ENCODE peak calls at places on chromosomes 16 and 17, in five cellular contexts. K is M059J; B is activated naive CD4-positive, alpha-beta T cell treated with anti-CD3 and anti-CD28 coated beads for 36 hours; V is H4; Y is hypothalamus. W is an unnamed sample.

GRCh38 chr17:73952136-73952497 is 251.4 kb upstream of the RPL38 start:
- DNase-seq in K (no peak), B (no peak), V (no peak), Y (no peak), W (no peak)

GRCh38 chr16:85905110-85906095 is 6.4 kb downstream of the IRF8 start:
- DNase-seq in K (no peak), B (no peak), V (no peak), Y (no peak), W (no peak)

GRCh38 chr17:61450641-61451537 is 1.3 kb upstream of the TBX4 start:
- DNase-seq in K (no peak), B (no peak), V (no peak), Y (no peak), W (no peak)

GRCh38 chr16:57937861-57938260 is 33.1 kb downstream of the CNGB1 start:
- DNase-seq in K (no peak), B (no peak), V (no peak), Y (no peak), W (no peak)

GRCh38 chr17:42760652-42761581 is at the start of gene RAMP2:
- DNase-seq in K (no peak), B (no peak), V (no peak), Y (no peak), W (no peak)

GRCh38 chr17:58369214-58370031 is 17.4 kb upstream of the SUPT4H1 start:
- DNase-seq in K (no peak), B (no peak), V (no peak), Y (no peak), W (no peak)

GRCh38 chr17:73551756-73552155 is 92.5 kb downstream of the SDK2 start:
- DNase-seq in K (no peak), B (peak; percentile 35), V (no peak), Y (no peak), W (no peak)

GRCh38 chr16:72033437-72033836 is 20.9 kb upstream of the HP start:
- DNase-seq in K (no peak), B (no peak), V (no peak), Y (no peak), W (no peak)

GRCh38 chr17:77110006-77110374 is 30.8 kb upstream of the SEC14L1 start:
- DNase-seq in K (peak; percentile 82), B (no peak), V (no peak), Y (no peak), W (no peak)

GRCh38 chr17:37701424-37702020 is 43.3 kb downstream of the HNF1B start:
- DNase-seq in K (no peak), B (peak; percentile 70), V (no peak), Y (no peak), W (no peak)

GRCh38 chr17:36936455-36936934 is 780 bp upstream of the LHX1 start:
- DNase-seq in K (peak; percentile 69), B (no peak), V (no peak), Y (no peak), W (peak; percentile 75)

GRCh38 chr16:70304892-70305448 is 6.0 kb downstream of the DDX19B start:
- DNase-seq in K (peak; percentile 36), B (no peak), V (no peak), Y (no peak), W (no peak)

GRCh38 chr16:49458656-49459445 is 85.2 kb downstream of the C16orf78 start:
- DNase-seq in K (no peak), B (no peak), V (no peak), Y (no peak), W (no peak)

GRCh38 chr17:58335061-58335731 is 6.6 kb upstream of the TSPOAP1 start:
- DNase-seq in K (no peak), B (peak; percentile 79), V (no peak), Y (no peak), W (no peak)

GRCh38 chr17:18225562-18226283 is at the start of gene LLGL1:
- DNase-seq in K (no peak), B (peak; percentile 15), V (no peak), Y (no peak), W (peak; percentile 73)

GRCh38 chr16:28093383-28093725 is 29.8 kb upstream of the GSG1L start:
- DNase-seq in K (no peak), B (no peak), V (no peak), Y (no peak), W (no peak)

GRCh38 chr16:88685156-88686061 is 898 bp downstream of the SNAI3 start:
- DNase-seq in K (peak; percentile 33), B (peak; percentile 78), V (no peak), Y (no peak), W (peak; percentile 78)

W was measured in H54.